ENCODE peak calls at places on chromosomes 12 and 14, in seven cellular contexts. One of them, this sample, is unnamed.

GRCh38 chr14:22547948-22548750 is 40.9 kb downstream of the DAD1 start:
- DNase-seq in astrocyte: no peak
- DNase-seq in CD8-positive, alpha-beta T cell: peak
- DNase-seq in neural progenitor cell: no peak
- DNase-seq in psoas muscle: no peak
- DNase-seq in GM23248: no peak
- DNase-seq in CD4-positive, alpha-beta T cell: no peak
- DNase-seq in this sample: no peak

GRCh38 chr12:64650762-64651161 is 40.5 kb downstream of the RASSF3 start:
- DNase-seq in astrocyte: peak
- DNase-seq in CD8-positive, alpha-beta T cell: no peak
- DNase-seq in neural progenitor cell: no peak
- DNase-seq in psoas muscle: no peak
- DNase-seq in GM23248: no peak
- DNase-seq in CD4-positive, alpha-beta T cell: no peak
- DNase-seq in this sample: no peak

GRCh38 chr12:81468206-81468605 is 290.9 kb downstream of the PPFIA2 start:
- DNase-seq in astrocyte: peak
- DNase-seq in CD8-positive, alpha-beta T cell: no peak
- DNase-seq in neural progenitor cell: no peak
- DNase-seq in psoas muscle: no peak
- DNase-seq in GM23248: peak
- DNase-seq in CD4-positive, alpha-beta T cell: no peak
- DNase-seq in this sample: peak

GRCh38 chr12:49366652-49367380 is 446 bp upstream of the SPATS2 start:
- DNase-seq in astrocyte: peak
- DNase-seq in CD8-positive, alpha-beta T cell: peak
- DNase-seq in neural progenitor cell: peak
- DNase-seq in psoas muscle: peak
- DNase-seq in GM23248: peak
- DNase-seq in CD4-positive, alpha-beta T cell: peak
- DNase-seq in this sample: no peak

GRCh38 chr12:110312581-110313360 is 31.7 kb downstream of the ATP2A2 start:
- DNase-seq in astrocyte: peak
- DNase-seq in CD8-positive, alpha-beta T cell: no peak
- DNase-seq in neural progenitor cell: no peak
- DNase-seq in psoas muscle: no peak
- DNase-seq in GM23248: peak
- DNase-seq in CD4-positive, alpha-beta T cell: no peak
- DNase-seq in this sample: no peak

GRCh38 chr12:74412607-74413230 is 124.9 kb upstream of the ATXN7L3B start:
- DNase-seq in astrocyte: peak
- DNase-seq in CD8-positive, alpha-beta T cell: no peak
- DNase-seq in neural progenitor cell: no peak
- DNase-seq in psoas muscle: no peak
- DNase-seq in GM23248: peak
- DNase-seq in CD4-positive, alpha-beta T cell: no peak
- DNase-seq in this sample: no peak

GRCh38 chr12:26369588-26369987 is 174.2 kb downstream of the SSPN start:
- DNase-seq in astrocyte: peak
- DNase-seq in CD8-positive, alpha-beta T cell: no peak
- DNase-seq in neural progenitor cell: peak
- DNase-seq in psoas muscle: no peak
- DNase-seq in GM23248: peak
- DNase-seq in CD4-positive, alpha-beta T cell: no peak
- DNase-seq in this sample: no peak

GRCh38 chr14:95445676-95446075 is 70.8 kb downstream of the SYNE3 start:
- DNase-seq in astrocyte: no peak
- DNase-seq in CD8-positive, alpha-beta T cell: no peak
- DNase-seq in neural progenitor cell: no peak
- DNase-seq in psoas muscle: no peak
- DNase-seq in GM23248: no peak
- DNase-seq in CD4-positive, alpha-beta T cell: no peak
- DNase-seq in this sample: no peak

GRCh38 chr14:20632448-20632830 is 9.1 kb downstream of the OR6S1 start:
- DNase-seq in astrocyte: no peak
- DNase-seq in CD8-positive, alpha-beta T cell: no peak
- DNase-seq in neural progenitor cell: no peak
- DNase-seq in psoas muscle: no peak
- DNase-seq in GM23248: peak
- DNase-seq in CD4-positive, alpha-beta T cell: no peak
- DNase-seq in this sample: no peak

GRCh38 chr14:79256311-79256879 is 954.9 kb downstream of the DIO2 start:
- DNase-seq in astrocyte: no peak
- DNase-seq in CD8-positive, alpha-beta T cell: no peak
- DNase-seq in neural progenitor cell: peak
- DNase-seq in psoas muscle: no peak
- DNase-seq in GM23248: no peak
- DNase-seq in CD4-positive, alpha-beta T cell: no peak
- DNase-seq in this sample: no peak

GRCh38 chr12:116971222-116971621 is 60.5 kb downstream of the FBXW8 start:
- DNase-seq in astrocyte: no peak
- DNase-seq in CD8-positive, alpha-beta T cell: no peak
- DNase-seq in neural progenitor cell: no peak
- DNase-seq in psoas muscle: no peak
- DNase-seq in GM23248: no peak
- DNase-seq in CD4-positive, alpha-beta T cell: no peak
- DNase-seq in this sample: no peak

GRCh38 chr12:84191779-84192178 is 720.8 kb downstream of the SLC6A15 start:
- DNase-seq in astrocyte: no peak
- DNase-seq in CD8-positive, alpha-beta T cell: no peak
- DNase-seq in neural progenitor cell: no peak
- DNase-seq in psoas muscle: no peak
- DNase-seq in GM23248: no peak
- DNase-seq in CD4-positive, alpha-beta T cell: no peak
- DNase-seq in this sample: no peak

GRCh38 chr12:132257206-132257954 is 72.0 kb downstream of the GALNT9 start:
- DNase-seq in astrocyte: no peak
- DNase-seq in CD8-positive, alpha-beta T cell: no peak
- DNase-seq in neural progenitor cell: no peak
- DNase-seq in psoas muscle: no peak
- DNase-seq in GM23248: no peak
- DNase-seq in CD4-positive, alpha-beta T cell: no peak
- DNase-seq in this sample: no peak

GRCh38 chr12:88574278-88574677 is 6.0 kb downstream of the KITLG start:
- DNase-seq in astrocyte: no peak
- DNase-seq in CD8-positive, alpha-beta T cell: no peak
- DNase-seq in neural progenitor cell: no peak
- DNase-seq in psoas muscle: no peak
- DNase-seq in GM23248: peak
- DNase-seq in CD4-positive, alpha-beta T cell: no peak
- DNase-seq in this sample: no peak
- H3K27ac ChIP-seq in astrocyte: no peak
- H3K27ac ChIP-seq in CD8-positive, alpha-beta T cell: no peak
- H3K27ac ChIP-seq in neural progenitor cell: no peak
- H3K27ac ChIP-seq in psoas muscle: no peak
- H3K27ac ChIP-seq in GM23248: peak
- H3K27ac ChIP-seq in CD4-positive, alpha-beta T cell: no peak
- H3K27ac ChIP-seq in this sample: no peak

GRCh38 chr12:121800694-121801600 is 2.9 kb upstream of the SETD1B start:
- DNase-seq in astrocyte: peak
- DNase-seq in CD8-positive, alpha-beta T cell: peak
- DNase-seq in neural progenitor cell: peak
- DNase-seq in psoas muscle: peak
- DNase-seq in GM23248: peak
- DNase-seq in CD4-positive, alpha-beta T cell: peak
- DNase-seq in this sample: no peak

GRCh38 chr12:121801601-121802484 is 2.0 kb upstream of the SETD1B start:
- DNase-seq in astrocyte: no peak
- DNase-seq in CD8-positive, alpha-beta T cell: peak
- DNase-seq in neural progenitor cell: peak
- DNase-seq in psoas muscle: no peak
- DNase-seq in GM23248: peak
- DNase-seq in CD4-positive, alpha-beta T cell: peak
- DNase-seq in this sample: no peak

GRCh38 chr12:121798807-121799174 is 5.0 kb upstream of the SETD1B start:
- DNase-seq in astrocyte: no peak
- DNase-seq in CD8-positive, alpha-beta T cell: no peak
- DNase-seq in neural progenitor cell: no peak
- DNase-seq in psoas muscle: peak
- DNase-seq in GM23248: peak
- DNase-seq in CD4-positive, alpha-beta T cell: no peak
- DNase-seq in this sample: no peak

GRCh38 chr12:121799175-121799841 is 4.5 kb upstream of the SETD1B start:
- DNase-seq in astrocyte: peak
- DNase-seq in CD8-positive, alpha-beta T cell: peak
- DNase-seq in neural progenitor cell: peak
- DNase-seq in psoas muscle: peak
- DNase-seq in GM23248: peak
- DNase-seq in CD4-positive, alpha-beta T cell: peak
- DNase-seq in this sample: peak

GRCh38 chr12:121799842-121800693 is 3.7 kb upstream of the SETD1B start:
- DNase-seq in astrocyte: peak
- DNase-seq in CD8-positive, alpha-beta T cell: peak
- DNase-seq in neural progenitor cell: peak
- DNase-seq in psoas muscle: peak
- DNase-seq in GM23248: peak
- DNase-seq in CD4-positive, alpha-beta T cell: peak
- DNase-seq in this sample: peak
- H3K27ac ChIP-seq in astrocyte: peak
- H3K27ac ChIP-seq in CD8-positive, alpha-beta T cell: peak
- H3K27ac ChIP-seq in neural progenitor cell: peak
- H3K27ac ChIP-seq in psoas muscle: peak
- H3K27ac ChIP-seq in GM23248: peak
- H3K27ac ChIP-seq in CD4-positive, alpha-beta T cell: peak
- H3K27ac ChIP-seq in this sample: peak

GRCh38 chr12:9796916-9797315 is 30.4 kb upstream of the KLRF1 start:
- DNase-seq in astrocyte: peak
- DNase-seq in CD8-positive, alpha-beta T cell: no peak
- DNase-seq in neural progenitor cell: no peak
- DNase-seq in psoas muscle: no peak
- DNase-seq in GM23248: no peak
- DNase-seq in CD4-positive, alpha-beta T cell: no peak
- DNase-seq in this sample: no peak
- H3K27ac ChIP-seq in astrocyte: no peak
- H3K27ac ChIP-seq in CD8-positive, alpha-beta T cell: no peak
- H3K27ac ChIP-seq in neural progenitor cell: no peak
- H3K27ac ChIP-seq in psoas muscle: no peak
- H3K27ac ChIP-seq in GM23248: no peak
- H3K27ac ChIP-seq in CD4-positive, alpha-beta T cell: peak
- H3K27ac ChIP-seq in this sample: no peak

GRCh38 chr14:61438860-61439765 is 117.7 kb downstream of the PRKCH start:
- DNase-seq in astrocyte: peak
- DNase-seq in CD8-positive, alpha-beta T cell: peak
- DNase-seq in neural progenitor cell: peak
- DNase-seq in psoas muscle: peak
- DNase-seq in GM23248: peak
- DNase-seq in CD4-positive, alpha-beta T cell: no peak
- DNase-seq in this sample: no peak
- H3K27ac ChIP-seq in astrocyte: no peak
- H3K27ac ChIP-seq in CD8-positive, alpha-beta T cell: peak
- H3K27ac ChIP-seq in neural progenitor cell: no peak
- H3K27ac ChIP-seq in psoas muscle: peak
- H3K27ac ChIP-seq in GM23248: no peak
- H3K27ac ChIP-seq in CD4-positive, alpha-beta T cell: peak
- H3K27ac ChIP-seq in this sample: no peak

GRCh38 chr12:41466300-41466699 is 278.2 kb downstream of the PDZRN4 start:
- DNase-seq in astrocyte: no peak
- DNase-seq in CD8-positive, alpha-beta T cell: no peak
- DNase-seq in neural progenitor cell: no peak
- DNase-seq in psoas muscle: no peak
- DNase-seq in GM23248: no peak
- DNase-seq in CD4-positive, alpha-beta T cell: no peak
- DNase-seq in this sample: no peak
- H3K27ac ChIP-seq in astrocyte: no peak
- H3K27ac ChIP-seq in CD8-positive, alpha-beta T cell: no peak
- H3K27ac ChIP-seq in neural progenitor cell: no peak
- H3K27ac ChIP-seq in psoas muscle: no peak
- H3K27ac ChIP-seq in GM23248: no peak
- H3K27ac ChIP-seq in CD4-positive, alpha-beta T cell: no peak
- H3K27ac ChIP-seq in this sample: no peak

GRCh38 chr12:38934696-38935095 is 29.3 kb upstream of the CPNE8 start:
- DNase-seq in astrocyte: peak
- DNase-seq in CD8-positive, alpha-beta T cell: no peak
- DNase-seq in neural progenitor cell: no peak
- DNase-seq in psoas muscle: no peak
- DNase-seq in GM23248: no peak
- DNase-seq in CD4-positive, alpha-beta T cell: no peak
- DNase-seq in this sample: no peak

GRCh38 chr12:38934078-38934584 is 28.7 kb upstream of the CPNE8 start:
- DNase-seq in astrocyte: no peak
- DNase-seq in CD8-positive, alpha-beta T cell: no peak
- DNase-seq in neural progenitor cell: no peak
- DNase-seq in psoas muscle: no peak
- DNase-seq in GM23248: no peak
- DNase-seq in CD4-positive, alpha-beta T cell: no peak
- DNase-seq in this sample: no peak

GRCh38 chr12:38932320-38932719 is 26.9 kb upstream of the CPNE8 start:
- DNase-seq in astrocyte: no peak
- DNase-seq in CD8-positive, alpha-beta T cell: no peak
- DNase-seq in neural progenitor cell: no peak
- DNase-seq in psoas muscle: no peak
- DNase-seq in GM23248: no peak
- DNase-seq in CD4-positive, alpha-beta T cell: no peak
- DNase-seq in this sample: no peak

GRCh38 chr12:38931461-38931860 is 26.1 kb upstream of the CPNE8 start:
- DNase-seq in astrocyte: no peak
- DNase-seq in CD8-positive, alpha-beta T cell: no peak
- DNase-seq in neural progenitor cell: no peak
- DNase-seq in psoas muscle: no peak
- DNase-seq in GM23248: no peak
- DNase-seq in CD4-positive, alpha-beta T cell: no peak
- DNase-seq in this sample: no peak

GRCh38 chr12:38930994-38931393 is 25.6 kb upstream of the CPNE8 start:
- DNase-seq in astrocyte: no peak
- DNase-seq in CD8-positive, alpha-beta T cell: no peak
- DNase-seq in neural progenitor cell: no peak
- DNase-seq in psoas muscle: no peak
- DNase-seq in GM23248: no peak
- DNase-seq in CD4-positive, alpha-beta T cell: no peak
- DNase-seq in this sample: no peak
- H3K27ac ChIP-seq in astrocyte: no peak
- H3K27ac ChIP-seq in CD8-positive, alpha-beta T cell: no peak
- H3K27ac ChIP-seq in neural progenitor cell: no peak
- H3K27ac ChIP-seq in psoas muscle: no peak
- H3K27ac ChIP-seq in GM23248: no peak
- H3K27ac ChIP-seq in CD4-positive, alpha-beta T cell: no peak
- H3K27ac ChIP-seq in this sample: no peak

GRCh38 chr12:98741615-98742265 is 96.7 kb downstream of the APAF1 start:
- DNase-seq in astrocyte: no peak
- DNase-seq in CD8-positive, alpha-beta T cell: no peak
- DNase-seq in neural progenitor cell: peak
- DNase-seq in psoas muscle: no peak
- DNase-seq in GM23248: no peak
- DNase-seq in CD4-positive, alpha-beta T cell: no peak
- DNase-seq in this sample: no peak
- H3K27ac ChIP-seq in astrocyte: no peak
- H3K27ac ChIP-seq in CD8-positive, alpha-beta T cell: no peak
- H3K27ac ChIP-seq in neural progenitor cell: no peak
- H3K27ac ChIP-seq in psoas muscle: no peak
- H3K27ac ChIP-seq in GM23248: no peak
- H3K27ac ChIP-seq in CD4-positive, alpha-beta T cell: no peak
- H3K27ac ChIP-seq in this sample: no peak